ENCODE peak calls at places on chromosome 20, in four cellular contexts. I, K, A and Y are unnamed samples.

GRCh38 chr20:58839474-58839874 is 11.2 kb downstream of the GNAS-AS1 start:
- DNase-seq in K (peak; percentile 34), I (peak; percentile 61), A (no peak), Y (no peak)

GRCh38 chr20:4167261-4168004 is 152.1 kb upstream of the RNF24 start:
- DNase-seq in K (peak; percentile 95), A (no peak), I (no peak), Y (no peak)

GRCh38 chr20:38842558-38842981 is 37.1 kb downstream of the PPP1R16B start:
- DNase-seq in A (no peak), K (no peak), I (no peak), Y (peak; percentile 91)

GRCh38 chr20:35697696-35698297 is 1.4 kb downstream of the NFS1 start:
- DNase-seq in A (no peak), I (no peak), K (peak; percentile 58), Y (no peak)

GRCh38 chr20:32742322-32743236 is 688 bp downstream of the COMMD7 start:
- DNase-seq in A (no peak), I (no peak), K (no peak), Y (no peak)

GRCh38 chr20:56926501-56926900 is 297.4 kb downstream of the TFAP2C start:
- DNase-seq in K (no peak), A (no peak), I (no peak), Y (no peak)

GRCh38 chr20:46277602-46278001 is 30.7 kb downstream of the CDH22 start:
- DNase-seq in I (peak; percentile 66), K (no peak), A (no peak), Y (no peak)

GRCh38 chr20:3592931-3593330 is 70.3 kb downstream of the GFRA4 start:
- DNase-seq in A (no peak), I (no peak), K (no peak), Y (no peak)

GRCh38 chr20:37968726-37969401 is 64.4 kb downstream of the TTI1 start:
- DNase-seq in A (no peak), K (no peak), I (no peak), Y (no peak)

GRCh38 chr20:6008254-6008653 is 45.6 kb downstream of the LRRN4 start:
- DNase-seq in I (no peak), A (no peak), K (peak; percentile 86), Y (no peak)

GRCh38 chr20:38927902-38928578 is 1.8 kb downstream of the FAM83D start:
- DNase-seq in I (no peak), K (no peak), A (no peak), Y (no peak)

GRCh38 chr20:61853073-61854005 is 212.3 kb downstream of the TAF4 start:
- DNase-seq in A (no peak), K (no peak), I (no peak), Y (no peak)

GRCh38 chr20:4151991-4152695 is 136.8 kb upstream of the RNF24 start:
- DNase-seq in A (no peak), I (no peak), K (no peak), Y (peak; percentile 34)

GRCh38 chr20:46205349-46205748 is 87.2 kb downstream of the CD40 start:
- DNase-seq in I (no peak), K (no peak), A (no peak), Y (no peak)

GRCh38 chr20:6086868-6087267 is 33.0 kb upstream of the LRRN4 start:
- DNase-seq in A (no peak), I (no peak), K (no peak), Y (no peak)

GRCh38 chr20:47360489-47361267 is 4.2 kb upstream of the ZMYND8 start:
- DNase-seq in K (peak; percentile 90), I (peak; percentile 86), A (no peak), Y (no peak)

GRCh38 chr20:10466325-10466724 is 31.2 kb downstream of the SLX4IP start:
- DNase-seq in I (no peak), A (peak; percentile 38), K (no peak), Y (no peak)

GRCh38 chr20:37436527-37436926 is 84.5 kb upstream of the NNAT start:
- DNase-seq in A (no peak), K (no peak), I (no peak), Y (no peak)

GRCh38 chr20:57224641-57225138 is 41.8 kb downstream of the BMP7 start:
- DNase-seq in A (no peak), K (no peak), I (no peak), Y (no peak)

DNA sequence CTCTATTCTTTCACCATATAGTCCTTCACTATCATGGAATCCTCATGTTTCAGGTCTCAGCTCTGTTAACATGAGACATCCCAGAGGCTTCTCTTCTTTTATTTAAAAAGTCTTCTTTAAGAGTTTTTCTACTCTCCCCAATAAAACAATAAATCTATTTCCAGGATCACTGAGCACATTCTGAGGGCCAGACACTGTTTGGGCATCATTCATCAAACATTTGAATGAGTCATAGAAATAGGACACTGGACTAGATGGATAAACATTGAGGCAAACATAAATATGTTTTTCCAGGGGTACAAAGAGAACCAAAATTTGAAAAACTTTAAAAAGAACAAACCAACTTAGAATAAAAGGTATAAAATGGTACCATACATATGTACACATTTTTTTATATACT is 554.4 kb downstream of the KIF16B start:
- DNase-seq in A (no peak), K (no peak), I (no peak), Y (no peak)
- TF ChIP-seq ATF2 in A (no peak), K (no peak), I (no peak), Y (no peak)

DNA sequence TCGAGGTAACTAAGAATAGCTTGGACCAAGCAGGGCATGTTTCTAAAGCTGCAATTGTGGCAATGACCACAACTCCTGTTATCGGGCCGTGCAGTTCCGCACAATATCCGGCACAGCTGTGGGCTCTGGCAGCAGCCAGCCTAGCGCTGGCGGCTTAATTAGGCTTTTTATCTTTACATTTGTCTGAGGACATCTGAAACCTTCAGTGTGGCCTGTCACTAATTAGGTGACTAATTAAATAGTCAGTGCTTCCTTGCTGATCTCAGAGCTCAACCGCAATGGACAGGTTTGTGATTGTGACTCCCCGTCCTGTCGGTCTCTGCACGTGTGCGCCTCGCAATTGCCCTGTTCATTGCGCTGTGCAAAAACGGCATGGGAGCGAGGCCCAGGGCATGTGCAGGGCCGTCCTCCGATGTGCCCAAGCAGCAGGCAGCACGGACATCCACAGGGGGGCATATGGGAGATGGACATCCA is 134.8 kb upstream of the INSM1 start:
- DNase-seq in K (no peak), A (no peak), I (peak; percentile 15), Y (no peak)
- TF ChIP-seq CEBPB in K (no peak), A (no peak), I (no peak), Y (no peak)

GRCh38 chr20:14777571-14777970 is 440.2 kb upstream of the FLRT3 start:
- DNase-seq in A (no peak), I (no peak), K (no peak), Y (no peak)
- TF ChIP-seq ATF2 in A (no peak), I (no peak), K (no peak), Y (no peak)

DNA sequence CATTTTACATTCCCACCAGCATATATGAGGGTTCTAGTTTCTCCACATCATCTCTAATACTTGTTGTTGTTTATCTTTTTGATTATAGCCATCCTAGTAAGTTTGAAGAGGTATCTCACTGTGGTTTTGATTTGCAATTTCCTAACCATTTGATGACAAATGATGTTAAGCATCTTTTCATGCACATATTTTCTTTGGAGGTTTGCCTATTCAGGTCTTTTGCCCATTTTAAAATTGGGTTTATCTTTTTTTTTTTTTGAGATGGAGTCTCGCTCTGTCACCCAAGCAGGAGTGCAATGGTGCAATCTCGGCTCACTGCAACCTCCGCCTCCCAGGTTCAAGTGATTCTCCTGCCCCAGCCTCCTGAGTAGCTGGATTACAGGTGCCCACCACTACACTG is 4.0 kb downstream of the RBCK1 start:
- DNase-seq in I (no peak), A (no peak), K (no peak), Y (no peak)
- TF ChIP-seq CEBPB in I (no peak), A (no peak), K (no peak), Y (no peak)

GRCh38 chr20:34473262-34473883 is 42.8 kb upstream of the DYNLRB1 start:
- DNase-seq in I (peak; percentile 44), A (peak; percentile 17), K (peak; percentile 72), Y (no peak)

GRCh38 chr20:34475979-34476736 is 40.1 kb upstream of the DYNLRB1 start:
- DNase-seq in I (no peak), A (no peak), K (peak; percentile 47), Y (no peak)

GRCh38 chr20:34468956-34469355 is 47.3 kb upstream of the DYNLRB1 start:
- DNase-seq in K (no peak), I (no peak), A (no peak), Y (no peak)

GRCh38 chr20:34472246-34472925 is 43.8 kb upstream of the DYNLRB1 start:
- DNase-seq in K (no peak), I (peak; percentile 31), A (no peak), Y (no peak)
- TF ChIP-seq ATF2 in K (no peak), I (no peak), A (no peak), Y (no peak)

GRCh38 chr20:63401384-63402110 is 40.4 kb upstream of the CHRNA4 start:
- DNase-seq in K (no peak), A (no peak), I (no peak), Y (no peak)

GRCh38 chr20:63404129-63405085 is 43.3 kb upstream of the CHRNA4 start:
- DNase-seq in A (no peak), K (no peak), I (no peak), Y (no peak)

GRCh38 chr20:63402178-63402859 is 41.2 kb upstream of the CHRNA4 start:
- DNase-seq in I (no peak), A (no peak), K (no peak), Y (no peak)

GRCh38 chr20:63403403-63404105 is 42.4 kb upstream of the CHRNA4 start:
- DNase-seq in I (no peak), K (no peak), A (no peak), Y (no peak)

DNA sequence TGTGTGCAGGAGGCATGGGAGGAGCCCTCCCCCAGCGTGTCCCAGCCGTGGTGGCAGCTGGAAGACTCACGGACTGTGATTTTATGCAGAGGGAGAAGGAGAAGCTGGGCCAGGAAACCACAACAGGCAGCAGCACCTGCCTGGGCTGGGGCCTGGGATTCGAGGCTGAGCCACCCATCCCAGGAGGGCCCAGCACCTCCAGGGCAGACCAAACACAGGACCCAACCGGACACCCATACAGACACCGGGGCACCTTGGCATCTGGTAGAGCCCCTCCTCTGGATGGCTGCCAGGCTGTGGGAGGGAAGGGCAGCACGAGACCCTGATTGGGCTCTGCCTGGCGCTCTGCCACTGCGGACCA is 41.7 kb upstream of the CHRNA4 start:
- DNase-seq in I (no peak), A (no peak), K (no peak), Y (no peak)
- TF ChIP-seq CEBPB in I (no peak), A (no peak), K (no peak), Y (no peak)